ENCODE peak calls at places on chromosome 18, in seven cellular contexts. B, H, K, N, I, C and A are unnamed samples.

GRCh38 chr18:75204262-75204977 is 4.5 kb downstream of the PTGR3 start:
- DNase-seq in C (no peak), H (no peak), B (peak; percentile 57), K (no peak), I (no peak), N (peak; percentile 46), A (no peak)

GRCh38 chr18:13435596-13436333 is 217.2 kb downstream of the LDLRAD4 start:
- DNase-seq in K (no peak), I (no peak), H (no peak), B (no peak), N (no peak), C (peak; percentile 91), A (peak; percentile 59)

GRCh38 chr18:28582724-28583123 is 405.8 kb upstream of the CDH2 start:
- DNase-seq in K (no peak), I (no peak), C (no peak), H (no peak), B (no peak), N (no peak), A (no peak)

GRCh38 chr18:14747513-14748474 is at the start of gene ANKRD30B:
- DNase-seq in I (no peak), H (peak; percentile 25), C (no peak), B (no peak), K (no peak), N (no peak), A (no peak)

GRCh38 chr18:45071959-45072358 is 391.3 kb downstream of the SETBP1 start:
- DNase-seq in H (no peak), B (no peak), N (no peak), I (no peak), C (no peak), K (no peak), A (no peak)

GRCh38 chr18:51988277-51988676 is 351.7 kb upstream of the DCC start:
- DNase-seq in N (no peak), H (no peak), I (no peak), B (peak; percentile 59), C (no peak), K (no peak), A (no peak)

GRCh38 chr18:59783138-59783537 is 85.9 kb upstream of the CCBE1 start:
- DNase-seq in C (peak; percentile 30), K (no peak), N (peak; percentile 20), I (no peak), H (no peak), B (peak; percentile 65), A (peak; percentile 85)

GRCh38 chr18:54043484-54044256 is 180.8 kb downstream of the MBD2 start:
- DNase-seq in C (no peak), K (no peak), N (no peak), I (no peak), B (no peak), H (no peak), A (no peak)

GRCh38 chr18:73980289-73980979 is 167.2 kb downstream of the FBXO15 start:
- DNase-seq in C (no peak), N (no peak), B (peak; percentile 48), H (no peak), I (no peak), K (no peak), A (peak; percentile 21)

GRCh38 chr18:11800947-11801346 is 50.3 kb upstream of the CHMP1B start:
- DNase-seq in K (no peak), H (no peak), N (no peak), C (no peak), B (no peak), I (no peak), A (no peak)

GRCh38 chr18:29969876-29970275 is 1072.7 kb downstream of the DSC3 start:
- DNase-seq in K (no peak), N (no peak), C (no peak), H (no peak), B (no peak), I (no peak), A (no peak)

GRCh38 chr18:79483971-79484491 is 88.3 kb downstream of the NFATC1 start:
- DNase-seq in I (no peak), C (no peak), H (no peak), N (no peak), B (no peak), K (no peak), A (no peak)

GRCh38 chr18:49814147-49814499 is 790 bp upstream of the ACAA2 start:
- DNase-seq in B (peak; percentile 85), K (peak; percentile 65), H (no peak), I (no peak), C (peak; percentile 76), N (peak; percentile 80), A (peak; percentile 58)

GRCh38 chr18:51185075-51185474 is 12.4 kb downstream of the MEX3C start:
- DNase-seq in N (no peak), I (no peak), C (no peak), H (no peak), B (no peak), K (no peak), A (no peak)

GRCh38 chr18:44036500-44036899 is 644.2 kb upstream of the SETBP1 start:
- DNase-seq in N (no peak), I (no peak), K (no peak), C (peak; percentile 17), B (peak; percentile 13), H (peak; percentile 29), A (no peak)

GRCh38 chr18:76256897-76257500 is 238.0 kb downstream of the ZNF516 start:
- DNase-seq in N (peak; percentile 75), K (peak; percentile 52), H (no peak), I (no peak), C (no peak), B (peak; percentile 70), A (peak; percentile 74)

GRCh38 chr18:58695772-58696171 is 24.5 kb downstream of the MALT1 start:
- DNase-seq in I (no peak), K (no peak), B (no peak), N (no peak), C (no peak), H (no peak), A (no peak)

GRCh38 chr18:46097378-46097852 is 681 bp downstream of the ATP5F1A start:
- DNase-seq in B (no peak), H (no peak), K (no peak), N (no peak), I (no peak), C (no peak), A (no peak)

GRCh38 chr18:79747156-79747845 is 50.4 kb upstream of the KCNG2 start:
- DNase-seq in H (no peak), K (no peak), C (no peak), N (no peak), B (no peak), I (no peak), A (no peak)

GRCh38 chr18:48034651-48035555 is 104.4 kb upstream of the SMAD2 start:
- DNase-seq in N (no peak), I (no peak), H (no peak), C (no peak), B (no peak), K (peak; percentile 4), A (no peak)

GRCh38 chr18:56085561-56085960 is 497.6 kb upstream of the TCF4 start:
- DNase-seq in H (no peak), I (no peak), N (peak; percentile 64), C (no peak), B (no peak), K (peak; percentile 55), A (peak; percentile 95)

GRCh38 chr18:74942319-74942910 is 266.5 kb downstream of the PTGR3 start:
- DNase-seq in I (no peak), K (no peak), B (no peak), C (peak; percentile 10), H (no peak), N (no peak), A (no peak)

DNA sequence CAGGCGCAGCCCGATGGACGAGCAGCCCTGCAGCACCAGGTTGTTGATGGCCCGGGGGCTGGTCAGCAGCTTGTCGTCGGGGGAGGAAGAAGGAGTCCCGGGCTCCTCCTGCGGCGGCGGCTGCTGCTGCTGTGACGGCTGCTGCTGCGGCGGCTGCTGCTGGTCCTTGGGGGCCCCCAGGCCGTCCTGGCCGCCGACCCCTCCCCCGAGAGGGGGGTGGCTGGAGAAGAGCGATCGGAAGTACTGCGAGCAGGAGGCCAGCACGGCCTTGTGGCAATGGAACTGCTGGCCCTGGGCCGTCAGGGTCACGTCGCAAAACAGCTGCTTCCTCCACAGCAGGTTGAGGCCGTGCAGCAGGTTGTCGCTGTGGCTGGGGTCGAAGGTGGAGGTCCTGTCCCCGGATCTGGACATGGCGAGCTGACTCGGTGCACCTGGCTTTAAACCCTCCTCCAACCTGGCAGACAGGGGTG is 2.6 kb downstream of the KLHL14 start:
- DNase-seq in K (no peak), B (peak; percentile 46), N (no peak), H (peak; percentile 26), I (no peak), C (no peak), A (no peak)
- H3K4me3 ChIP-seq in K (no peak overlapping the region), B (peak overlapping the region; percentile 65), N (no peak overlapping the region), H (no peak overlapping the region), I (no peak overlapping the region), C (no peak overlapping the region), A (no peak overlapping the region)

GRCh38 chr18:35828591-35828990 is 143.9 kb upstream of the RMP24 start:
- DNase-seq in H (no peak), N (no peak), C (no peak), B (no peak), K (no peak), I (no peak), A (no peak)
- TF ChIP-seq CTCF in H (no peak), N (no peak), C (no peak), B (no peak), K (no peak), I (no peak), A (no peak)

GRCh38 chr18:70920840-70921374 is 632.1 kb downstream of the SOCS6 start:
- DNase-seq in B (peak; percentile 22), N (no peak), C (no peak), I (no peak), K (no peak), H (no peak), A (no peak)
- H3K4me3 ChIP-seq in B (no peak overlapping the region), N (no peak overlapping the region), C (no peak overlapping the region), I (no peak overlapping the region), K (no peak overlapping the region), H (no peak overlapping the region), A (no peak overlapping the region)

GRCh38 chr18:35506024-35506712 is 8.4 kb upstream of the INO80C start:
- DNase-seq in I (no peak), C (peak; percentile 18), K (no peak), H (no peak), B (no peak), N (no peak), A (no peak)

GRCh38 chr18:35500113-35500512 is 2.4 kb upstream of the INO80C start:
- DNase-seq in H (no peak), I (no peak), K (no peak), B (no peak), C (no peak), N (no peak), A (no peak)

GRCh38 chr18:35501369-35501768 is 3.6 kb upstream of the INO80C start:
- DNase-seq in K (no peak), I (no peak), N (no peak), H (no peak), C (no peak), B (no peak), A (no peak)

GRCh38 chr18:35504996-35505395 is 7.2 kb upstream of the INO80C start:
- DNase-seq in H (no peak), B (no peak), C (no peak), N (no peak), I (no peak), K (no peak), A (no peak)

GRCh38 chr18:35502062-35502461 is 4.3 kb upstream of the INO80C start:
- DNase-seq in B (no peak), K (no peak), N (no peak), H (no peak), I (no peak), C (no peak), A (no peak)
- TF ChIP-seq CTCF in B (no peak), K (no peak), N (no peak), H (no peak), I (no peak), C (no peak), A (no peak)

GRCh38 chr18:23585897-23586248 is 433 bp downstream of the NPC1 start:
- DNase-seq in C (no peak), I (no peak), H (no peak), N (no peak), B (no peak), K (no peak), A (no peak)
- H3K4me3 ChIP-seq in C (peak overlapping the region; percentile 71), I (peak overlapping the region; percentile 99), H (peak overlapping the region; percentile 83), N (peak overlapping the region; percentile 86), B (peak overlapping the region; percentile 73), K (peak overlapping the region; percentile 92), A (peak overlapping the region; percentile 92)